ENCODE peak calls at places on chromosomes 11 and 22, in four cellular contexts. One of them, this sample, is unnamed.

GRCh38 chr11:12235945-12236743 is 125.8 kb downstream of the MICAL2 start:
- DNase-seq in left ventricle myocardium inferior: no peak
- DNase-seq in Calu3: no peak
- DNase-seq in GM18507: peak; percentile 15
- DNase-seq in this sample: peak; percentile 43

GRCh38 chr11:86671386-86672006 is 920 bp downstream of the ME3 start:
- DNase-seq in left ventricle myocardium inferior: peak; percentile 88
- DNase-seq in Calu3: no peak
- DNase-seq in GM18507: no peak
- DNase-seq in this sample: no peak

GRCh38 chr22:36493690-36494110 is 12.3 kb upstream of the TXN2 start:
- DNase-seq in left ventricle myocardium inferior: peak; percentile 39
- DNase-seq in Calu3: no peak
- DNase-seq in GM18507: peak; percentile 42
- DNase-seq in this sample: no peak

GRCh38 chr11:13928566-13929251 is 33.8 kb upstream of the SPON1 start:
- DNase-seq in left ventricle myocardium inferior: no peak
- DNase-seq in Calu3: no peak
- DNase-seq in GM18507: no peak
- DNase-seq in this sample: no peak

GRCh38 chr11:57083641-57084385 is 95.1 kb downstream of the OR5AK2 start:
- DNase-seq in left ventricle myocardium inferior: no peak
- DNase-seq in Calu3: no peak
- DNase-seq in GM18507: no peak
- DNase-seq in this sample: no peak

GRCh38 chr11:116577273-116577672 is 195.5 kb downstream of the BUD13 start:
- DNase-seq in left ventricle myocardium inferior: no peak
- DNase-seq in Calu3: no peak
- DNase-seq in GM18507: no peak
- DNase-seq in this sample: no peak

GRCh38 chr11:66595245-66595904 is 2.4 kb downstream of the CCS start:
- DNase-seq in left ventricle myocardium inferior: peak; percentile 62
- DNase-seq in Calu3: no peak
- DNase-seq in GM18507: no peak
- DNase-seq in this sample: no peak

GRCh38 chr11:62553839-62554361 is 7.3 kb upstream of the AHNAK start:
- DNase-seq in left ventricle myocardium inferior: no peak
- DNase-seq in Calu3: peak; percentile 44
- DNase-seq in GM18507: no peak
- DNase-seq in this sample: peak; percentile 51

GRCh38 chr11:117199061-117199915 is at the start of gene TAGLN:
- DNase-seq in left ventricle myocardium inferior: peak; percentile 77
- DNase-seq in Calu3: peak; percentile 49
- DNase-seq in GM18507: no peak
- DNase-seq in this sample: peak; percentile 91

GRCh38 chr22:26894766-26895485 is 237.5 kb downstream of the MIAT start:
- DNase-seq in left ventricle myocardium inferior: no peak
- DNase-seq in Calu3: peak; percentile 44
- DNase-seq in GM18507: no peak
- DNase-seq in this sample: peak; percentile 67

GRCh38 chr22:26399288-26399687 is 29.8 kb upstream of the ASPHD2 start:
- DNase-seq in left ventricle myocardium inferior: no peak
- DNase-seq in Calu3: no peak
- DNase-seq in GM18507: no peak
- DNase-seq in this sample: no peak

GRCh38 chr11:57202282-57202681 is 20.5 kb downstream of the LRRC55 start:
- DNase-seq in left ventricle myocardium inferior: peak; percentile 54
- DNase-seq in Calu3: no peak
- DNase-seq in GM18507: no peak
- DNase-seq in this sample: no peak

GRCh38 chr11:130070829-130071205 is 1.1 kb downstream of the APLP2 start:
- DNase-seq in left ventricle myocardium inferior: no peak
- DNase-seq in Calu3: no peak
- DNase-seq in GM18507: no peak
- DNase-seq in this sample: no peak

GRCh38 chr11:129251067-129251466 is 58.9 kb upstream of the ARHGAP32 start:
- DNase-seq in left ventricle myocardium inferior: no peak
- DNase-seq in Calu3: no peak
- DNase-seq in GM18507: no peak
- DNase-seq in this sample: no peak

GRCh38 chr11:17443926-17444690 is 32.5 kb downstream of the ABCC8 start:
- DNase-seq in left ventricle myocardium inferior: no peak
- DNase-seq in Calu3: no peak
- DNase-seq in GM18507: no peak
- DNase-seq in this sample: no peak

GRCh38 chr11:63945482-63946163 is 6.8 kb downstream of the NAA40 start:
- DNase-seq in left ventricle myocardium inferior: peak; percentile 55
- DNase-seq in Calu3: peak; percentile 73
- DNase-seq in GM18507: peak; percentile 33
- DNase-seq in this sample: peak; percentile 27

GRCh38 chr22:44392446-44392921 is 79.7 kb upstream of the SHISAL1 start:
- DNase-seq in left ventricle myocardium inferior: peak; percentile 2
- DNase-seq in Calu3: no peak
- DNase-seq in GM18507: no peak
- DNase-seq in this sample: no peak

GRCh38 chr22:10961043-10961860 is 4566.7 kb upstream of the OR11H1 start:
- DNase-seq in left ventricle myocardium inferior: no peak
- DNase-seq in Calu3: no peak
- DNase-seq in GM18507: no peak
- DNase-seq in this sample: no peak

GRCh38 chr11:119178166-119178680 is 7.1 kb upstream of the NHERF4 start:
- DNase-seq in left ventricle myocardium inferior: no peak
- DNase-seq in Calu3: no peak
- DNase-seq in GM18507: no peak
- DNase-seq in this sample: no peak

GRCh38 chr11:59225017-59225416 is 12.3 kb upstream of the MPEG1 start:
- DNase-seq in left ventricle myocardium inferior: no peak
- DNase-seq in Calu3: no peak
- DNase-seq in GM18507: no peak
- DNase-seq in this sample: no peak

GRCh38 chr11:86570020-86570419 is 102.4 kb downstream of the ME3 start:
- DNase-seq in left ventricle myocardium inferior: no peak
- DNase-seq in Calu3: no peak
- DNase-seq in GM18507: no peak
- DNase-seq in this sample: no peak

GRCh38 chr11:1356007-1356435 is 33.7 kb upstream of the BRSK2 start:
- DNase-seq in left ventricle myocardium inferior: no peak
- DNase-seq in Calu3: no peak
- DNase-seq in GM18507: no peak
- DNase-seq in this sample: no peak

GRCh38 chr11:101482556-101483124 is 101.2 kb downstream of the TRPC6 start:
- DNase-seq in left ventricle myocardium inferior: no peak
- DNase-seq in Calu3: no peak
- DNase-seq in GM18507: no peak
- DNase-seq in this sample: no peak

GRCh38 chr22:36881504-36882245 is 20.9 kb downstream of the NCF4 start:
- DNase-seq in left ventricle myocardium inferior: no peak
- DNase-seq in Calu3: no peak
- DNase-seq in GM18507: no peak
- DNase-seq in this sample: no peak

GRCh38 chr11:94876222-94876621 is 97.1 kb downstream of the CWC15 start:
- DNase-seq in left ventricle myocardium inferior: no peak
- DNase-seq in Calu3: no peak
- DNase-seq in GM18507: no peak
- DNase-seq in this sample: no peak

GRCh38 chr11:7605544-7605943 is 67.8 kb downstream of the CYB5R2 start:
- DNase-seq in left ventricle myocardium inferior: no peak
- DNase-seq in Calu3: peak; percentile 47
- DNase-seq in GM18507: no peak
- DNase-seq in this sample: no peak

GRCh38 chr11:77879218-77879617 is 58.3 kb downstream of the AAMDC start:
- DNase-seq in left ventricle myocardium inferior: peak; percentile 69
- DNase-seq in Calu3: no peak
- DNase-seq in GM18507: no peak
- DNase-seq in this sample: peak; percentile 26

GRCh38 chr11:17013548-17014320 is 480 bp downstream of the PLEKHA7 start:
- DNase-seq in left ventricle myocardium inferior: no peak
- DNase-seq in Calu3: peak; percentile 70
- DNase-seq in GM18507: no peak
- DNase-seq in this sample: no peak

GRCh38 chr11:130775306-130776043 is 140.8 kb downstream of the SNX19 start:
- DNase-seq in left ventricle myocardium inferior: no peak
- DNase-seq in Calu3: no peak
- DNase-seq in GM18507: no peak
- DNase-seq in this sample: no peak

GRCh38 chr11:112856591-112856990 is 104.6 kb upstream of the NCAM1 start:
- DNase-seq in left ventricle myocardium inferior: no peak
- DNase-seq in Calu3: no peak
- DNase-seq in GM18507: no peak
- DNase-seq in this sample: no peak

GRCh38 chr11:46977940-46978595 is 41.5 kb downstream of the CSTPP1 start:
- DNase-seq in left ventricle myocardium inferior: no peak
- DNase-seq in Calu3: no peak
- DNase-seq in GM18507: no peak
- DNase-seq in this sample: no peak

GRCh38 chr11:64776875-64777274 is 1.5 kb downstream of the SF1 start:
- DNase-seq in left ventricle myocardium inferior: no peak
- DNase-seq in Calu3: no peak
- DNase-seq in GM18507: no peak
- DNase-seq in this sample: no peak

GRCh38 chr11:112255075-112255739 is 5.5 kb downstream of the PLET1 start:
- DNase-seq in left ventricle myocardium inferior: no peak
- DNase-seq in Calu3: peak; percentile 26
- DNase-seq in GM18507: no peak
- DNase-seq in this sample: no peak

GRCh38 chr11:62217191-62217748 is 8.8 kb downstream of the SCGB2A1 start:
- DNase-seq in left ventricle myocardium inferior: no peak
- DNase-seq in Calu3: peak; percentile 5
- DNase-seq in GM18507: no peak
- DNase-seq in this sample: no peak

This sample was measured in AG04450.